ENCODE peak calls at places on chromosomes 7 and 10, in four cellular contexts. One of them, this sample, is unnamed.
A peak's percentile ranks its signal among the peaks of the same experiment; 100 is the strongest.

GRCh38 chr10:100504101-100504500 is 15.6 kb downstream of the SEC31B start:
- DNase-seq in SJSA1: peak; percentile 80
- DNase-seq in RWPE2: no peak
- DNase-seq in CD8-positive, alpha-beta T cell: no peak
- DNase-seq in this sample: no peak

GRCh38 chr10:113454341-113455061 is 98.4 kb upstream of the HABP2 start:
- DNase-seq in RWPE2: no peak
- DNase-seq in SJSA1: peak; percentile 46
- DNase-seq in CD8-positive, alpha-beta T cell: no peak
- DNase-seq in this sample: peak; percentile 27

GRCh38 chr10:43064331-43065075 is 12.4 kb upstream of the RET start:
- DNase-seq in CD8-positive, alpha-beta T cell: no peak
- DNase-seq in RWPE2: no peak
- DNase-seq in SJSA1: no peak
- DNase-seq in this sample: no peak

GRCh38 chr7:104960741-104961479 is 53.1 kb upstream of the KMT2E start:
- DNase-seq in SJSA1: no peak
- DNase-seq in CD8-positive, alpha-beta T cell: no peak
- DNase-seq in RWPE2: no peak
- DNase-seq in this sample: no peak

GRCh38 chr10:83820033-83820432 is 319.3 kb upstream of the GHITM start:
- DNase-seq in CD8-positive, alpha-beta T cell: no peak
- DNase-seq in SJSA1: peak; percentile 66
- DNase-seq in RWPE2: no peak
- DNase-seq in this sample: no peak

GRCh38 chr7:40024841-40025240 is 74.8 kb downstream of the CDK13 start:
- DNase-seq in CD8-positive, alpha-beta T cell: no peak
- DNase-seq in SJSA1: no peak
- DNase-seq in RWPE2: no peak
- DNase-seq in this sample: no peak

GRCh38 chr7:63900394-63901203 is 98.0 kb upstream of the ZNF722 start:
- DNase-seq in CD8-positive, alpha-beta T cell: peak; percentile 85
- DNase-seq in SJSA1: no peak
- DNase-seq in RWPE2: no peak
- DNase-seq in this sample: no peak

GRCh38 chr10:73215749-73216148 is 31.3 kb downstream of the DNAJC9 start:
- DNase-seq in SJSA1: no peak
- DNase-seq in RWPE2: no peak
- DNase-seq in CD8-positive, alpha-beta T cell: no peak
- DNase-seq in this sample: no peak

GRCh38 chr7:140475747-140476333 is 3.5 kb downstream of the MKRN1 start:
- DNase-seq in RWPE2: no peak
- DNase-seq in CD8-positive, alpha-beta T cell: peak; percentile 32
- DNase-seq in SJSA1: peak; percentile 23
- DNase-seq in this sample: no peak

GRCh38 chr10:132848951-132849545 is 63.1 kb upstream of the NKX6-2 start:
- DNase-seq in CD8-positive, alpha-beta T cell: no peak
- DNase-seq in RWPE2: peak; percentile 43
- DNase-seq in SJSA1: no peak
- DNase-seq in this sample: no peak

GRCh38 chr7:101410743-101411476 is 48.2 kb downstream of the COL26A1 start:
- DNase-seq in CD8-positive, alpha-beta T cell: peak; percentile 17
- DNase-seq in RWPE2: no peak
- DNase-seq in SJSA1: peak; percentile 30
- DNase-seq in this sample: peak; percentile 96

GRCh38 chr7:30526163-30526562 is 21.5 kb upstream of the GGCT start:
- DNase-seq in CD8-positive, alpha-beta T cell: no peak
- DNase-seq in SJSA1: no peak
- DNase-seq in RWPE2: no peak
- DNase-seq in this sample: no peak

GRCh38 chr10:70773965-70774809 is 11.0 kb downstream of the TBATA start:
- DNase-seq in RWPE2: no peak
- DNase-seq in SJSA1: no peak
- DNase-seq in CD8-positive, alpha-beta T cell: no peak
- DNase-seq in this sample: no peak

GRCh38 chr7:1864126-1864940 is 194.3 kb downstream of the ELFN1 start:
- DNase-seq in SJSA1: no peak
- DNase-seq in RWPE2: no peak
- DNase-seq in CD8-positive, alpha-beta T cell: no peak
- DNase-seq in this sample: no peak

GRCh38 chr10:2079603-2080078 is 342.3 kb upstream of the ADARB2 start:
- DNase-seq in SJSA1: no peak
- DNase-seq in RWPE2: no peak
- DNase-seq in CD8-positive, alpha-beta T cell: no peak
- DNase-seq in this sample: no peak

GRCh38 chr7:151491859-151492258 is 27.8 kb downstream of the RHEB start:
- DNase-seq in CD8-positive, alpha-beta T cell: no peak
- DNase-seq in SJSA1: peak; percentile 73
- DNase-seq in RWPE2: no peak
- DNase-seq in this sample: no peak

DNA sequence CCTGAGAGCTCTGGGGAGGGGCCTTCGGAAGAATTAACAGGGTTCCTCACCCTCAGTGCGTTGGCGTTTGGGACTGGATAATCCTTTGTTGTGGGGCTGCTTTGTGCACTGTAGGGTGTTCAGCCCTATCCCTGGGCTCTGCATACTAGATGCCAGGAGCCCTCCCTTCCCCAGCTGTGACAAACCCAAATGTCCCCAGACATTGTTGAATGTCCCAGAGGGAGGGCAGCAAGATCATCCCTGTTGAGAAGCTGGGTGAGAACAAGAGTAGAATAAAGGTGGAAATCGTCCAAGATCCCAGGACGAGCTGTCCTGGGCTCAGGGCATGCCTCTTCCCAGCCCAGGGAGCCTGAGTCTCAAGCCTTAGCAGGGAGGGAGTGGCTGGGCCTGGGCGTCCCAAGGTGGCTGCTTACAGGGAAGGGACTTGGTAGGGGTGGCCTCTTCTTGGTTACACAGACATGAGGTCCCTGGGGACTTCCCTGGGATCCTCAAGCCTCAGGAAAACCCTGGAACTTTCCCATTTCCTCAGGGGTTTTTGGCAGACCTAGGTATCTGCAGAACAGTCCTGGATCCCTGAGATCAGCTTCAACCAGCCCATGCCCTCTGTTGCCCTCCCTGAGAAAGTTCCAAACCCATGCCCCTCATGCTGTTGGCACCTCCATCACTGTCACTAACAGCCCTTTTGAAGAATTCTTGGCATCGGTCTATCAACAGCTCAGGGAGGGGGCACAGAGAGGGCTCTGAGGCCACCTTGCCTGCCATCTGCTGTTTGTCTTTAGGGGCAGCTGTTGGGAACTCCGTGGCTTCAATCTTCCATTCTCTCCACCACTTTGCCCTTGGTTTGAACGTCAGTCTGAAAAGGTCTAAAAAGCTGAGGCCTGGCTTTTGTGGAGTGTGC is 53.7 kb downstream of the GOLGA7B start:
- DNase-seq in RWPE2: no peak
- DNase-seq in SJSA1: no peak
- DNase-seq in CD8-positive, alpha-beta T cell: no peak
- DNase-seq in this sample: no peak
- H3K4me1 ChIP-seq in RWPE2: no peaks in the 10 kb centered on the region
- H3K4me1 ChIP-seq in SJSA1: no peaks in the 10 kb centered on the region
- H3K4me1 ChIP-seq in CD8-positive, alpha-beta T cell: no peaks in the 10 kb centered on the region
- H3K4me1 ChIP-seq in this sample: peaks cover 5% of the 10 kb centered on the region

GRCh38 chr7:77538908-77539212 is 1.8 kb downstream of the PTPN12 start:
- DNase-seq in RWPE2: no peak
- DNase-seq in CD8-positive, alpha-beta T cell: no peak
- DNase-seq in SJSA1: no peak
- DNase-seq in this sample: no peak
- H3K27ac ChIP-seq in RWPE2: peak overlapping the region; percentile 96
- H3K27ac ChIP-seq in CD8-positive, alpha-beta T cell: no peak overlapping the region
- H3K27ac ChIP-seq in SJSA1: peak overlapping the region; percentile 89
- H3K27ac ChIP-seq in this sample: no peak overlapping the region

GRCh38 chr10:131170042-131170983 is 141.2 kb downstream of the TCERG1L start:
- DNase-seq in CD8-positive, alpha-beta T cell: no peak
- DNase-seq in RWPE2: no peak
- DNase-seq in SJSA1: no peak
- DNase-seq in this sample: no peak
- H3K4me3 ChIP-seq in CD8-positive, alpha-beta T cell: no peak overlapping the region
- H3K4me3 ChIP-seq in RWPE2: no peak overlapping the region
- H3K4me3 ChIP-seq in SJSA1: no peak overlapping the region
- H3K4me3 ChIP-seq in this sample: no peak overlapping the region

GRCh38 chr7:148711191-148712102 is 12.7 kb downstream of the CUL1 start:
- DNase-seq in SJSA1: no peak
- DNase-seq in RWPE2: no peak
- DNase-seq in CD8-positive, alpha-beta T cell: no peak
- DNase-seq in this sample: no peak
- H3K4me1 ChIP-seq in SJSA1: no peaks in the 10 kb centered on the region
- H3K4me1 ChIP-seq in RWPE2: peaks cover under 1% of the 10 kb centered on the region
- H3K4me1 ChIP-seq in CD8-positive, alpha-beta T cell: peaks cover 58% of the 10 kb centered on the region
- H3K4me1 ChIP-seq in this sample: peaks cover 1% of the 10 kb centered on the region

GRCh38 chr7:25770235-25770634 is 381.8 kb upstream of the NFE2L3 start:
- DNase-seq in CD8-positive, alpha-beta T cell: no peak
- DNase-seq in RWPE2: no peak
- DNase-seq in SJSA1: no peak
- DNase-seq in this sample: no peak
- H3K27ac ChIP-seq in CD8-positive, alpha-beta T cell: no peak overlapping the region
- H3K27ac ChIP-seq in RWPE2: no peak overlapping the region
- H3K27ac ChIP-seq in SJSA1: no peak overlapping the region
- H3K27ac ChIP-seq in this sample: no peak overlapping the region